ENCODE peak calls at places on chromosome 5, in five cellular contexts. One of them, this sample, is unnamed.
A peak's percentile ranks its signal among the peaks of the same experiment; 100 is the strongest.

GRCh38 chr5:134112726-134113571 is 1.5 kb upstream of the TCF7 start:
- DNase-seq in GM12892: no peak
- DNase-seq in GM12878: no peak
- DNase-seq in SK-N-SH: no peak
- DNase-seq in K562: no peak
- DNase-seq in this sample: no peak

GRCh38 chr5:110038297-110038997 is 348.7 kb downstream of the MAN2A1 start:
- DNase-seq in GM12878: no peak
- DNase-seq in SK-N-SH: no peak
- DNase-seq in K562: no peak
- DNase-seq in GM12892: no peak
- DNase-seq in this sample: no peak

GRCh38 chr5:145942202-145942601 is 5.8 kb downstream of the SH3RF2 start:
- DNase-seq in SK-N-SH: no peak
- DNase-seq in GM12892: no peak
- DNase-seq in K562: no peak
- DNase-seq in GM12878: no peak
- DNase-seq in this sample: no peak

GRCh38 chr5:180330810-180331646 is 22.1 kb downstream of the GFPT2 start:
- DNase-seq in K562: no peak
- DNase-seq in SK-N-SH: no peak
- DNase-seq in GM12878: no peak
- DNase-seq in GM12892: no peak
- DNase-seq in this sample: no peak

GRCh38 chr5:72032769-72033168 is 74.5 kb upstream of the MAP1B start:
- DNase-seq in GM12892: no peak
- DNase-seq in GM12878: no peak
- DNase-seq in SK-N-SH: no peak
- DNase-seq in K562: no peak
- DNase-seq in this sample: no peak

GRCh38 chr5:32265902-32266301 is 46.8 kb downstream of the MTMR12 start:
- DNase-seq in GM12892: no peak
- DNase-seq in SK-N-SH: no peak
- DNase-seq in K562: peak; percentile 34
- DNase-seq in GM12878: no peak
- DNase-seq in this sample: no peak

GRCh38 chr5:13866792-13867191 is 77.7 kb downstream of the DNAH5 start:
- DNase-seq in GM12878: no peak
- DNase-seq in SK-N-SH: no peak
- DNase-seq in K562: peak; percentile 41
- DNase-seq in GM12892: no peak
- DNase-seq in this sample: no peak

GRCh38 chr5:109038209-109038840 is 290.6 kb downstream of the FER start:
- DNase-seq in SK-N-SH: no peak
- DNase-seq in GM12878: no peak
- DNase-seq in GM12892: no peak
- DNase-seq in K562: no peak
- DNase-seq in this sample: no peak

GRCh38 chr5:1011226-1011631 is 2.6 kb downstream of the NKD2 start:
- DNase-seq in GM12892: peak; percentile 80
- DNase-seq in SK-N-SH: peak; percentile 78
- DNase-seq in K562: peak; percentile 87
- DNase-seq in GM12878: no peak
- DNase-seq in this sample: peak; percentile 82

DNA sequence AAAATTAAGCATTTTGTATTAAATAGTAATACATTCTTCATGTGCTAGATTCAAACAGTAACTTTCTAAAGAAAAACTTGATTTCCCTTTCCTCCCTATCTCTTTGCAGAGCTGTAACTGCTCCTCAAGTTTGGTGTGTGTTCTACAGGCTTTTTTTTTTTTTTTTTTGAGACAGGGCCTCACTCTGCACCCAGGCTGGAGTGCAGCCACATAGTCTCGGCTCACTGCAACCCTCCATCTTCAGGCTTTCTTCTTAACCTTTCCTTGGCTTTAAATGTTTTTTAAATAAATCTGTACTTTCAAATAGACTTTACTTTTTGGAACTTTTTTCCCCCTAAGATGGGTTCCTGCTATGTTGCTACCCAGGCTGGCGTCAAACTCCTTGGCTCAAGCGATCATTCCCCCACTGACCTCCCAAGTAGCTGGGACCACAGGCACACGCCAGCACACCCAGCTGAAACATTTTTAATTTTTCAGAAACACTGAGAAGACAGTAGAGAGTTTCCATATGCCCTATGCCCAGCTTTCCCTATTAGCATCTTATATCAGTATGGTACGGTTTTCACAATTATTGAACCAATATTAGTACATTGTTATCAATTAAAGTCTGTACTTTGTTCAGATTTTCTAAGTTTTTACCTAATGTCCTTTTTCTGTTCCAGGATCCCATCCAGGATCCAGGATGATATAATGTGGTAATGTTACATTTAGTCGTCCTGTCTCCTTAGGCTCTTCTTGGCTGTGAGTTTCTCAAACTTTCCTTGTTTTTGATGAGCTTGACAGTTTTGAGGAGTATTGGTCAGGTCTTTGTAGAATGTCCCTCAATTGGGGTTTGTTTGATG is 9.2 kb downstream of the NDFIP1 start:
- DNase-seq in GM12878: no peak
- DNase-seq in GM12892: no peak
- DNase-seq in K562: no peak
- DNase-seq in SK-N-SH: no peak
- DNase-seq in this sample: no peak
- TF ChIP-seq TAF1 in GM12878: no peak
- TF ChIP-seq TAF1 in GM12892: no peak
- TF ChIP-seq TAF1 in K562: no peak
- TF ChIP-seq TAF1 in SK-N-SH: no peak
- TF ChIP-seq TAF1 in this sample: no peak

GRCh38 chr5:122156724-122157325 is 27.5 kb downstream of the ZNF474 start:
- DNase-seq in K562: no peak
- DNase-seq in GM12878: no peak
- DNase-seq in SK-N-SH: peak; percentile 55
- DNase-seq in GM12892: no peak
- DNase-seq in this sample: no peak
- TF ChIP-seq TAF1 in K562: no peak
- TF ChIP-seq TAF1 in GM12878: no peak
- TF ChIP-seq TAF1 in SK-N-SH: no peak
- TF ChIP-seq TAF1 in GM12892: no peak
- TF ChIP-seq TAF1 in this sample: no peak

DNA sequence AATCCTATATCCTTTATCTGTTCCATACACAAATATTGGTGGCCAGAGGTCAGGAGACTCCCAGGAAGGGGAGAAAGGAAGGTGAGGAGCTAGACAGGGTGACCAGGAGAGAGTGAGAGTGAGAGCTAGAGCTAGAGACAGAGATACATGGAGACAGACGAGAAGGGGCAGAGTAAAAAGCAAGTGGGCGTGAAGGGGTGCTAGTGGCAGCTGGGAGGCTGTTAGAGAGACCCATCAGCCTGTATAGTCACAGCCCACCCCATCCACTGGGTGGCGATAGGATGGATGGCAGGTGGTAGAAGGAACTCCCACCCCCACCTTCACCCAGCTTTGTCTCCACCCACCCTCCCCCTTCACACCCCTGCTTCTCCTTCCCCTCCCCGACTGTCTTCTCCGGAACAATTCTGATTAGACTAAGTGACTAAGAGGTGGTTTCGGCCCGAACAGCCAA is 32.8 kb downstream of the PCDH1 start:
- DNase-seq in GM12892: no peak
- DNase-seq in GM12878: no peak
- DNase-seq in SK-N-SH: peak; percentile 52
- DNase-seq in K562: peak; percentile 70
- DNase-seq in this sample: no peak
- TF ChIP-seq TAF1 in GM12892: no peak
- TF ChIP-seq TAF1 in GM12878: no peak
- TF ChIP-seq TAF1 in SK-N-SH: no peak
- TF ChIP-seq TAF1 in K562: no peak
- TF ChIP-seq TAF1 in this sample: no peak

GRCh38 chr5:131965826-131966415 is 20.5 kb upstream of the MEIKIN start:
- DNase-seq in GM12878: no peak
- DNase-seq in GM12892: no peak
- DNase-seq in K562: no peak
- DNase-seq in SK-N-SH: no peak
- DNase-seq in this sample: no peak
- TF ChIP-seq TAF1 in GM12878: no peak
- TF ChIP-seq TAF1 in GM12892: no peak
- TF ChIP-seq TAF1 in K562: no peak
- TF ChIP-seq TAF1 in SK-N-SH: no peak
- TF ChIP-seq TAF1 in this sample: no peak

This sample was measured in GM12891.